ENCODE peak calls at places on chromosomes 4 and X, in four cellular contexts. One of them, this sample, is unnamed.

GRCh38 chr4:54484361-54484760 is 173.4 kb upstream of the KIT start:
- DNase-seq in heart left ventricle: no peak
- DNase-seq in A549: no peak
- DNase-seq in IMR-90: no peak
- DNase-seq in this sample: no peak

GRCh38 chr4:177079327-177079726 is 230.3 kb upstream of the NEIL3 start:
- DNase-seq in A549: no peak
- DNase-seq in heart left ventricle: no peak
- DNase-seq in IMR-90: no peak
- DNase-seq in this sample: no peak

GRCh38 chrX:7202206-7202605 is 54.3 kb upstream of the PUDP start:
- DNase-seq in heart left ventricle: no peak
- DNase-seq in A549: no peak
- DNase-seq in IMR-90: no peak
- DNase-seq in this sample: no peak

GRCh38 chr4:170047774-170048354 is 21.7 kb upstream of the MFAP3L start:
- DNase-seq in A549: peak
- DNase-seq in heart left ventricle: peak
- DNase-seq in IMR-90: peak
- DNase-seq in this sample: peak

GRCh38 chrX:72714471-72714916 is 388 bp upstream of the PHKA1 start:
- DNase-seq in heart left ventricle: peak
- DNase-seq in A549: peak
- DNase-seq in IMR-90: peak
- DNase-seq in this sample: peak

GRCh38 chr4:4779486-4779885 is 80.0 kb upstream of the MSX1 start:
- DNase-seq in IMR-90: no peak
- DNase-seq in A549: no peak
- DNase-seq in heart left ventricle: no peak
- DNase-seq in this sample: no peak

GRCh38 chr4:89665662-89666061 is 171.3 kb downstream of the SNCA start:
- DNase-seq in A549: no peak
- DNase-seq in heart left ventricle: no peak
- DNase-seq in IMR-90: no peak
- DNase-seq in this sample: no peak

GRCh38 chr4:108143515-108143914 is 25.2 kb downstream of the LEF1 start:
- DNase-seq in IMR-90: no peak
- DNase-seq in A549: no peak
- DNase-seq in heart left ventricle: no peak
- DNase-seq in this sample: no peak

GRCh38 chr4:102759835-102760644 is 728 bp downstream of the MANBA start:
- DNase-seq in heart left ventricle: peak
- DNase-seq in IMR-90: peak
- DNase-seq in A549: peak
- DNase-seq in this sample: peak

GRCh38 chr4:122672091-122672490 is 51.2 kb upstream of the IL21 start:
- DNase-seq in IMR-90: no peak
- DNase-seq in heart left ventricle: no peak
- DNase-seq in A549: no peak
- DNase-seq in this sample: no peak

GRCh38 chr4:121077496-121077895 is 5.2 kb upstream of the NDNF start:
- DNase-seq in IMR-90: no peak
- DNase-seq in A549: no peak
- DNase-seq in heart left ventricle: no peak
- DNase-seq in this sample: no peak

GRCh38 chr4:153038493-153039311 is 102.6 kb downstream of the FHDC1 start:
- DNase-seq in IMR-90: no peak
- DNase-seq in A549: peak
- DNase-seq in heart left ventricle: no peak
- DNase-seq in this sample: no peak

GRCh38 chr4:119729815-119730643 is 101.4 kb upstream of the PDE5A start:
- DNase-seq in A549: peak
- DNase-seq in heart left ventricle: peak
- DNase-seq in IMR-90: peak
- DNase-seq in this sample: no peak

GRCh38 chrX:57573754-57574153 is 18.1 kb upstream of the ZXDB start:
- DNase-seq in heart left ventricle: no peak
- DNase-seq in A549: no peak
- DNase-seq in IMR-90: peak
- DNase-seq in this sample: no peak

GRCh38 chr4:76637704-76638361 is 202.8 kb downstream of the SHROOM3 start:
- DNase-seq in A549: no peak
- DNase-seq in heart left ventricle: no peak
- DNase-seq in IMR-90: peak
- DNase-seq in this sample: no peak

GRCh38 chr4:83561381-83561780 is 25.5 kb downstream of the GPAT3 start:
- DNase-seq in heart left ventricle: no peak
- DNase-seq in IMR-90: peak
- DNase-seq in A549: peak
- DNase-seq in this sample: peak

GRCh38 chr4:106541253-106541652 is 172.7 kb upstream of the GIMD1 start:
- DNase-seq in A549: peak
- DNase-seq in IMR-90: peak
- DNase-seq in heart left ventricle: no peak
- DNase-seq in this sample: no peak

GRCh38 chr4:125891597-125892258 is 577.0 kb downstream of the FAT4 start:
- DNase-seq in heart left ventricle: no peak
- DNase-seq in A549: no peak
- DNase-seq in IMR-90: peak
- DNase-seq in this sample: no peak

GRCh38 chr4:45662996-45663395 is 460.9 kb downstream of the GABRG1 start:
- DNase-seq in A549: no peak
- DNase-seq in heart left ventricle: peak
- DNase-seq in IMR-90: no peak
- DNase-seq in this sample: no peak

GRCh38 chrX:69505772-69506616 is 1.9 kb downstream of the NALF2 start:
- DNase-seq in heart left ventricle: no peak
- DNase-seq in IMR-90: no peak
- DNase-seq in A549: no peak
- DNase-seq in this sample: no peak

GRCh38 chrX:111568356-111568755 is 56.9 kb downstream of the SERTM2 start:
- DNase-seq in A549: peak
- DNase-seq in IMR-90: peak
- DNase-seq in heart left ventricle: no peak
- DNase-seq in this sample: no peak

GRCh38 chrX:68865300-68865699 is 36.5 kb downstream of the EFNB1 start:
- DNase-seq in IMR-90: no peak
- DNase-seq in heart left ventricle: no peak
- DNase-seq in A549: no peak
- DNase-seq in this sample: no peak

GRCh38 chr4:14871676-14872430 is 130.4 kb upstream of the CPEB2 start:
- DNase-seq in heart left ventricle: no peak
- DNase-seq in A549: peak
- DNase-seq in IMR-90: no peak
- DNase-seq in this sample: no peak

GRCh38 chr4:10582059-10582686 is 102.4 kb downstream of the CLNK start:
- DNase-seq in heart left ventricle: peak
- DNase-seq in IMR-90: peak
- DNase-seq in A549: peak
- DNase-seq in this sample: no peak

GRCh38 chr4:2891294-2891693 is 47.6 kb downstream of the ADD1 start:
- DNase-seq in IMR-90: peak
- DNase-seq in heart left ventricle: no peak
- DNase-seq in A549: peak
- DNase-seq in this sample: no peak

GRCh38 chr4:81213671-81214070 is 1.4 kb downstream of the PRKG2 start:
- DNase-seq in IMR-90: no peak
- DNase-seq in heart left ventricle: no peak
- DNase-seq in A549: no peak
- DNase-seq in this sample: no peak

GRCh38 chrX:153601511-153602110 is 2.7 kb upstream of the CCNQ start:
- DNase-seq in A549: no peak
- DNase-seq in heart left ventricle: no peak
- DNase-seq in IMR-90: no peak
- DNase-seq in this sample: no peak

GRCh38 chr4:126715067-126715466 is 917.7 kb upstream of the INTU start:
- DNase-seq in A549: no peak
- DNase-seq in heart left ventricle: no peak
- DNase-seq in IMR-90: no peak
- DNase-seq in this sample: no peak

GRCh38 chrX:17174671-17175070 is 200.3 kb upstream of the NHS start:
- DNase-seq in A549: no peak
- DNase-seq in IMR-90: no peak
- DNase-seq in heart left ventricle: peak
- DNase-seq in this sample: no peak

GRCh38 chr4:112973897-112974296 is 75.6 kb upstream of the ANK2 start:
- DNase-seq in heart left ventricle: no peak
- DNase-seq in IMR-90: no peak
- DNase-seq in A549: no peak
- DNase-seq in this sample: no peak

GRCh38 chr4:168923526-168924194 is 86.4 kb downstream of the CBR4 start:
- DNase-seq in IMR-90: peak
- DNase-seq in heart left ventricle: peak
- DNase-seq in A549: peak
- DNase-seq in this sample: peak

GRCh38 chr4:74394476-74395136 is 29.7 kb downstream of the EREG start:
- DNase-seq in IMR-90: peak
- DNase-seq in A549: no peak
- DNase-seq in heart left ventricle: no peak
- DNase-seq in this sample: no peak

GRCh38 chr4:41538887-41539498 is 1.0 kb downstream of the LIMCH1 start:
- DNase-seq in IMR-90: no peak
- DNase-seq in heart left ventricle: peak
- DNase-seq in A549: no peak
- DNase-seq in this sample: peak

GRCh38 chr4:112517067-112517588 is 1.1 kb upstream of the NEUROG2 start:
- DNase-seq in IMR-90: no peak
- DNase-seq in A549: no peak
- DNase-seq in heart left ventricle: no peak
- DNase-seq in this sample: no peak

GRCh38 chr4:8920969-8921368 is 49.3 kb upstream of the HMX1 start:
- DNase-seq in A549: no peak
- DNase-seq in IMR-90: no peak
- DNase-seq in heart left ventricle: no peak
- DNase-seq in this sample: no peak

GRCh38 chr4:70299643-70300042 is 35.1 kb upstream of the CABS1 start:
- DNase-seq in A549: no peak
- DNase-seq in heart left ventricle: no peak
- DNase-seq in IMR-90: no peak
- DNase-seq in this sample: no peak

GRCh38 chr4:6854098-6854744 is 55.4 kb upstream of the TBC1D14 start:
- DNase-seq in IMR-90: no peak
- DNase-seq in heart left ventricle: no peak
- DNase-seq in A549: no peak
- DNase-seq in this sample: no peak
- TF ChIP-seq POLR2A in IMR-90: no peak
- TF ChIP-seq POLR2A in heart left ventricle: no peak
- TF ChIP-seq POLR2A in A549: no peak
- TF ChIP-seq POLR2A in this sample: no peak

GRCh38 chr4:183441276-183441675 is 3.2 kb upstream of the CDKN2AIP start:
- DNase-seq in heart left ventricle: no peak
- DNase-seq in A549: no peak
- DNase-seq in IMR-90: no peak
- DNase-seq in this sample: no peak

GRCh38 chr4:183447646-183448045 is 3.2 kb downstream of the CDKN2AIP start:
- DNase-seq in IMR-90: no peak
- DNase-seq in A549: no peak
- DNase-seq in heart left ventricle: no peak
- DNase-seq in this sample: no peak

GRCh38 chr4:183444953-183445543 is 612 bp downstream of the CDKN2AIP start:
- DNase-seq in A549: no peak
- DNase-seq in heart left ventricle: peak
- DNase-seq in IMR-90: no peak
- DNase-seq in this sample: peak

GRCh38 chr4:183443609-183444148 is 757 bp upstream of the CDKN2AIP start:
- DNase-seq in A549: no peak
- DNase-seq in IMR-90: peak
- DNase-seq in heart left ventricle: no peak
- DNase-seq in this sample: peak

DNA sequence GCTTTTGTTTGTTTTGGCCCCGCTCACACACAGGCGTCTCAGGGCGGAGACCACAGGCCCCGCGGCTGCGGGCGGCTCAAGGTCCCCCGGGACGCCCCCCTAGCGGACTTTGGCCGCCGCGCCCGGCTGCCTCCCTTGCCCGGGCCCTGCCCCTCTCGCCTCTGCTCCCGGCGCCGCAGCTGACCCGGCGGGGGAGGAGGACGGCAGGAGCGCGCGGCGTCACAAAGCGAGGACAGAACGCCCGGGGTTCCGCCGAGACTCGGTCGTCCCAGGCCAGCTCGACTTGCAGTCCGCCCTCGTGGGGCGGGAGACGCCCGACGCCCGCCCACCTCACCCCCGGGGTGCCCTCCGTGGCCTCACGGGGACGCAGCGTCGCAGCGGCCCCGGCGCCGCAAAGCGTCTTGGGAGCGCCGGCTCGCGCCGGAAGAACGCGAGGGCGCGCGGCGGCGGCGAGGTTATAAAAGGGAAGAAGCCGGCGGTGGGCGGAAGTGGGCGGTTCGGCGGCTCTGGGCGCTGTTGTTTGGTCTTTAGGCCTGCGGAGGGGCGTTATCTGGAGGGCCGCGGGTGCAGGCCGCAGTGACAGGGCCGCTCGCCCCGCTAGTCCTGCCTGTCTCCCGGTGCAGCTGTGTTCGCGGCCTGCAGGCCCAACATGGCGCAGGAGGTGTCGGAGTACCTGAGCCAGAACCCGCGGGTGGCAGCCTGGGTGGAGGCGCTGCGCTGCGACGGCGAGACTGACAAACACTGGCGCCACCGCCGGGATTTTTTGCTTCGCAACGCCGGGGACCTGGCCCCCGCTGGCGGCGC is at the start of gene CDKN2AIP:
- DNase-seq in A549: peak
- DNase-seq in IMR-90: peak
- DNase-seq in heart left ventricle: peak
- DNase-seq in this sample: peak
- TF ChIP-seq POLR2A in A549: peak
- TF ChIP-seq POLR2A in IMR-90: peak
- TF ChIP-seq POLR2A in heart left ventricle: no peak
- TF ChIP-seq POLR2A in this sample: peak

GRCh38 chr4:56003606-56004005 is 54.9 kb downstream of the CEP135 start:
- DNase-seq in IMR-90: no peak
- DNase-seq in A549: no peak
- DNase-seq in heart left ventricle: no peak
- DNase-seq in this sample: no peak

GRCh38 chr4:56004235-56004634 is 55.5 kb downstream of the CEP135 start:
- DNase-seq in A549: no peak
- DNase-seq in IMR-90: no peak
- DNase-seq in heart left ventricle: no peak
- DNase-seq in this sample: no peak

DNA sequence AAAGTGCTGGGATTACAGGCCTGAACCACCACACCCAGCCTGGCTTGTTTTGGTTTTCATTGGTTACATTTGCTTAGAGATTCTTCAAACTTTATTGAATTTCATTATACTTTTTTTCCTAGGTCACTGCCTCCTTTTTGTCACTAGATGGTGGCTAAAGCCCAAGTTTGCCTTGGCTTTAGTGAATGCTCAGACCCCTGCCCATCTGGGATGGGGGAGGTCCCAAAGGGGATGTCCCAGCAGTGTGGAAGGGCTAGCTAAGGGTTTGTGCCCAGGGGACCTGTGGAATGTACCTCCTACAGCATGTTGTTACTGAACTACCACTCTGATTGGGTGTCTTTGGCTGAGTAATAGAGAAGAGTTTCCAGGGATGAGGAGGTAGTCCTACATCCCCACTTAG is 58.4 kb downstream of the CEP135 start:
- DNase-seq in heart left ventricle: no peak
- DNase-seq in A549: no peak
- DNase-seq in IMR-90: no peak
- DNase-seq in this sample: no peak
- TF ChIP-seq POLR2A in heart left ventricle: no peak
- TF ChIP-seq POLR2A in A549: no peak
- TF ChIP-seq POLR2A in IMR-90: no peak
- TF ChIP-seq POLR2A in this sample: no peak

GRCh38 chr4:140243345-140243753 is 89.4 kb upstream of the MAML3 start:
- DNase-seq in heart left ventricle: no peak
- DNase-seq in A549: no peak
- DNase-seq in IMR-90: no peak
- DNase-seq in this sample: no peak
- TF ChIP-seq POLR2A in heart left ventricle: no peak
- TF ChIP-seq POLR2A in A549: no peak
- TF ChIP-seq POLR2A in IMR-90: no peak
- TF ChIP-seq POLR2A in this sample: no peak